ENCODE peak calls at places on chromosomes 1 and 21, in eight cellular contexts. C, T, J, Q, R, S, U and W are unnamed samples.

GRCh38 chr1:113388621-113389355 is 1.5 kb upstream of the MAGI3 start:
- DNase-seq in C (peak; percentile 42), T (no peak), J (no peak), Q (no peak), R (no peak), S (no peak), U (peak; percentile 21), W (peak; percentile 23)

GRCh38 chr21:39053126-39053525 is 130.1 kb downstream of the PSMG1 start:
- DNase-seq in C (no peak), T (no peak), J (no peak), Q (no peak), R (no peak), S (no peak), U (no peak), W (no peak)

GRCh38 chr1:43783671-43784205 is 76.4 kb downstream of the ST3GAL3 start:
- DNase-seq in C (peak; percentile 75), T (peak; percentile 77), J (no peak), Q (no peak), R (no peak), S (no peak), U (peak; percentile 70), W (no peak)

GRCh38 chr1:29202053-29202452 is 20.4 kb upstream of the SRSF4 start:
- DNase-seq in C (no peak), T (no peak), J (no peak), Q (no peak), R (no peak), S (no peak), U (no peak), W (no peak)

GRCh38 chr1:63042278-63042677 is 258.3 kb downstream of the ATG4C start:
- DNase-seq in C (no peak), T (no peak), J (no peak), Q (no peak), R (no peak), S (no peak), U (no peak), W (no peak)

GRCh38 chr1:71294178-71294577 is 213.3 kb upstream of the ZRANB2 start:
- DNase-seq in C (no peak), T (no peak), J (no peak), Q (no peak), R (peak; percentile 20), S (no peak), U (no peak), W (no peak)

GRCh38 chr1:225873281-225873850 is 8.8 kb downstream of the TMEM63A start:
- DNase-seq in C (no peak), T (no peak), J (no peak), Q (no peak), R (no peak), S (no peak), U (no peak), W (no peak)

GRCh38 chr1:93605026-93605425 is 76.6 kb downstream of the BCAR3 start:
- DNase-seq in C (no peak), T (no peak), J (no peak), Q (no peak), R (no peak), S (no peak), U (no peak), W (no peak)

GRCh38 chr1:41695118-41695517 is 210.6 kb upstream of the EDN2 start:
- DNase-seq in C (no peak), T (no peak), J (no peak), Q (no peak), R (no peak), S (peak; percentile 52), U (no peak), W (no peak)

GRCh38 chr1:84386716-84387479 is 11.4 kb upstream of the DNASE2B start:
- DNase-seq in C (no peak), T (no peak), J (no peak), Q (no peak), R (no peak), S (no peak), U (no peak), W (no peak)

GRCh38 chr1:245283001-245283400 is 128.2 kb downstream of the KIF26B start:
- DNase-seq in C (no peak), T (no peak), J (no peak), Q (no peak), R (no peak), S (no peak), U (no peak), W (no peak)

GRCh38 chr1:2135425-2135824 is 59.1 kb downstream of the FAAP20 start:
- DNase-seq in C (no peak), T (peak; percentile 94), J (peak; percentile 34), Q (no peak), R (no peak), S (no peak), U (peak; percentile 75), W (no peak)

GRCh38 chr1:225555821-225556220 is 97.1 kb downstream of the ENAH start:
- DNase-seq in C (no peak), T (no peak), J (no peak), Q (no peak), R (no peak), S (no peak), U (no peak), W (no peak)